ENCODE peak calls at places on chromosomes 2 and 18, in four cellular contexts. One of them, this sample, is unnamed.

GRCh38 chr2:146370821-146371220 is 1474.0 kb upstream of the ACVR2A start:
- DNase-seq in sigmoid colon: no peak
- DNase-seq in BE2C: no peak
- DNase-seq in CD8-positive, alpha-beta memory T cell: no peak
- DNase-seq in this sample: no peak

GRCh38 chr18:8507361-8507760 is 101.9 kb upstream of the RAB12 start:
- DNase-seq in sigmoid colon: peak; percentile 37
- DNase-seq in CD8-positive, alpha-beta memory T cell: no peak
- DNase-seq in BE2C: no peak
- DNase-seq in this sample: no peak

GRCh38 chr18:55141318-55141717 is 182.1 kb upstream of the CCDC68 start:
- DNase-seq in BE2C: no peak
- DNase-seq in sigmoid colon: no peak
- DNase-seq in CD8-positive, alpha-beta memory T cell: no peak
- DNase-seq in this sample: no peak

GRCh38 chr2:54550523-54550922 is 94.4 kb downstream of the SPTBN1 start:
- DNase-seq in sigmoid colon: no peak
- DNase-seq in CD8-positive, alpha-beta memory T cell: no peak
- DNase-seq in BE2C: no peak
- DNase-seq in this sample: no peak

GRCh38 chr2:47208852-47209606 is 53.9 kb upstream of the STPG4 start:
- DNase-seq in CD8-positive, alpha-beta memory T cell: no peak
- DNase-seq in BE2C: no peak
- DNase-seq in sigmoid colon: no peak
- DNase-seq in this sample: no peak

GRCh38 chr2:176124358-176125214 is 2.1 kb downstream of the HOXD9 start:
- DNase-seq in sigmoid colon: peak; percentile 60
- DNase-seq in BE2C: no peak
- DNase-seq in CD8-positive, alpha-beta memory T cell: no peak
- DNase-seq in this sample: no peak

GRCh38 chr2:207283356-207283755 is 117.6 kb upstream of the KLF7 start:
- DNase-seq in CD8-positive, alpha-beta memory T cell: no peak
- DNase-seq in sigmoid colon: peak; percentile 69
- DNase-seq in BE2C: peak; percentile 26
- DNase-seq in this sample: no peak

GRCh38 chr2:39547811-39548719 is 111.0 kb upstream of the MAP4K3 start:
- DNase-seq in CD8-positive, alpha-beta memory T cell: no peak
- DNase-seq in sigmoid colon: no peak
- DNase-seq in BE2C: no peak
- DNase-seq in this sample: no peak

GRCh38 chr18:48990497-48991298 is 39.9 kb upstream of the SMAD7 start:
- DNase-seq in sigmoid colon: no peak
- DNase-seq in BE2C: no peak
- DNase-seq in CD8-positive, alpha-beta memory T cell: no peak
- DNase-seq in this sample: no peak

GRCh38 chr2:201358684-201359083 is 1.5 kb upstream of the FLACC1 start:
- DNase-seq in sigmoid colon: no peak
- DNase-seq in CD8-positive, alpha-beta memory T cell: no peak
- DNase-seq in BE2C: no peak
- DNase-seq in this sample: no peak

GRCh38 chr18:79871481-79872091 is 73.8 kb downstream of the KCNG2 start:
- DNase-seq in CD8-positive, alpha-beta memory T cell: no peak
- DNase-seq in sigmoid colon: no peak
- DNase-seq in BE2C: no peak
- DNase-seq in this sample: no peak

GRCh38 chr2:150487537-150488429 is at the start of gene RND3:
- DNase-seq in BE2C: peak; percentile 91
- DNase-seq in CD8-positive, alpha-beta memory T cell: no peak
- DNase-seq in sigmoid colon: peak; percentile 99
- DNase-seq in this sample: no peak

GRCh38 chr2:69786105-69786504 is 43.4 kb upstream of the GMCL1 start:
- DNase-seq in sigmoid colon: no peak
- DNase-seq in CD8-positive, alpha-beta memory T cell: no peak
- DNase-seq in BE2C: no peak
- DNase-seq in this sample: no peak

GRCh38 chr2:216350214-216350789 is 22.0 kb downstream of the MARCHF4 start:
- DNase-seq in sigmoid colon: no peak
- DNase-seq in CD8-positive, alpha-beta memory T cell: no peak
- DNase-seq in BE2C: no peak
- DNase-seq in this sample: no peak

GRCh38 chr2:201500534-201500933 is 49.0 kb downstream of the STRADB start:
- DNase-seq in sigmoid colon: no peak
- DNase-seq in CD8-positive, alpha-beta memory T cell: no peak
- DNase-seq in BE2C: no peak
- DNase-seq in this sample: no peak

GRCh38 chr18:37309861-37310260 is 255.7 kb downstream of the CELF4 start:
- DNase-seq in sigmoid colon: no peak
- DNase-seq in BE2C: no peak
- DNase-seq in CD8-positive, alpha-beta memory T cell: no peak
- DNase-seq in this sample: no peak

GRCh38 chr18:5851998-5852397 is 43.3 kb downstream of the TMEM200C start:
- DNase-seq in CD8-positive, alpha-beta memory T cell: no peak
- DNase-seq in sigmoid colon: no peak
- DNase-seq in BE2C: no peak
- DNase-seq in this sample: no peak

GRCh38 chr2:227414846-227415245 is 27.1 kb upstream of the SCYGR1 start:
- DNase-seq in sigmoid colon: no peak
- DNase-seq in CD8-positive, alpha-beta memory T cell: no peak
- DNase-seq in BE2C: no peak
- DNase-seq in this sample: no peak

GRCh38 chr18:5197032-5197434 is at the start of gene AKAIN1:
- DNase-seq in BE2C: peak; percentile 3
- DNase-seq in sigmoid colon: no peak
- DNase-seq in CD8-positive, alpha-beta memory T cell: peak; percentile 29
- DNase-seq in this sample: no peak

GRCh38 chr2:81266106-81266505 is 961.6 kb upstream of the LRRTM1 start:
- DNase-seq in CD8-positive, alpha-beta memory T cell: no peak
- DNase-seq in BE2C: peak; percentile 4
- DNase-seq in sigmoid colon: no peak
- DNase-seq in this sample: no peak

GRCh38 chr2:43107679-43108078 is 118.7 kb downstream of the ZFP36L2 start:
- DNase-seq in sigmoid colon: peak; percentile 71
- DNase-seq in CD8-positive, alpha-beta memory T cell: no peak
- DNase-seq in BE2C: no peak
- DNase-seq in this sample: no peak

GRCh38 chr2:11980809-11981208 is 234.4 kb downstream of the LPIN1 start:
- DNase-seq in sigmoid colon: no peak
- DNase-seq in CD8-positive, alpha-beta memory T cell: no peak
- DNase-seq in BE2C: no peak
- DNase-seq in this sample: no peak

GRCh38 chr2:219823566-219823965 is 196.1 kb downstream of the SLC4A3 start:
- DNase-seq in BE2C: no peak
- DNase-seq in sigmoid colon: no peak
- DNase-seq in CD8-positive, alpha-beta memory T cell: no peak
- DNase-seq in this sample: no peak

GRCh38 chr2:109482371-109482841 is 131.4 kb downstream of the SEPTIN10 start:
- DNase-seq in CD8-positive, alpha-beta memory T cell: no peak
- DNase-seq in sigmoid colon: no peak
- DNase-seq in BE2C: no peak
- DNase-seq in this sample: no peak

GRCh38 chr18:78773819-78774218 is 205.8 kb upstream of the SALL3 start:
- DNase-seq in CD8-positive, alpha-beta memory T cell: no peak
- DNase-seq in sigmoid colon: peak; percentile 46
- DNase-seq in BE2C: no peak
- DNase-seq in this sample: no peak

GRCh38 chr2:227406177-227407031 is 18.7 kb upstream of the SCYGR1 start:
- DNase-seq in CD8-positive, alpha-beta memory T cell: no peak
- DNase-seq in sigmoid colon: peak; percentile 68
- DNase-seq in BE2C: peak; percentile 66
- DNase-seq in this sample: no peak

GRCh38 chr2:38148501-38148900 is 72.5 kb upstream of the CYP1B1 start:
- DNase-seq in CD8-positive, alpha-beta memory T cell: no peak
- DNase-seq in BE2C: no peak
- DNase-seq in sigmoid colon: no peak
- DNase-seq in this sample: no peak

GRCh38 chr18:23330423-23330822 is 122.7 kb upstream of the RIOK3 start:
- DNase-seq in CD8-positive, alpha-beta memory T cell: no peak
- DNase-seq in BE2C: no peak
- DNase-seq in sigmoid colon: no peak
- DNase-seq in this sample: no peak

DNA sequence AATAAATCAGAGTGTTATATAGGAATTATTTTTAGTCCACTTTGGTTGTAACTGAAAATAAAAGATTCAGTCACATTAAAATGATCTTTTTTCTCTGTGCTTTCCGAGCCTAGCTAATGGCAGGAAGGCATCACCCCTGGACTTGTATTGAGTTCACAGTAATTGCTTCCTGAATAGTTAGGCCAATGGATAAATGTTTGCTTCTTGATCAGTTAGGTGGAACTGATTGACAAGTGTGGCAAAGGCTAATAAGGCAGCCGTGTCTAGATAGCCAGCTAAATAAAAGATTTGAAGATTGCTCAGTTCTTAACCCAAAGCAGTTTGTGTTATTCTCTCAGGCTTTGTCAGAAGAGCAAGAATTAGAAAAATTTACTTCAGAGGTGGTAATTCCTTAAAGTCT is 20.8 kb downstream of the FAM171B start:
- DNase-seq in BE2C: no peak
- DNase-seq in CD8-positive, alpha-beta memory T cell: no peak
- DNase-seq in sigmoid colon: no peak
- DNase-seq in this sample: no peak
- H3K4me1 ChIP-seq in BE2C: no peaks in the 10 kb centered on the region
- H3K4me1 ChIP-seq in CD8-positive, alpha-beta memory T cell: no peaks in the 10 kb centered on the region
- H3K4me1 ChIP-seq in sigmoid colon: no peaks in the 10 kb centered on the region
- H3K4me1 ChIP-seq in this sample: no peaks in the 10 kb centered on the region

GRCh38 chr18:22241806-22242440 is 72.5 kb downstream of the GATA6 start:
- DNase-seq in CD8-positive, alpha-beta memory T cell: no peak
- DNase-seq in BE2C: no peak
- DNase-seq in sigmoid colon: no peak
- DNase-seq in this sample: no peak
- H3K4me1 ChIP-seq in CD8-positive, alpha-beta memory T cell: no peaks in the 10 kb centered on the region
- H3K4me1 ChIP-seq in BE2C: no peaks in the 10 kb centered on the region
- H3K4me1 ChIP-seq in sigmoid colon: no peaks in the 10 kb centered on the region
- H3K4me1 ChIP-seq in this sample: no peaks in the 10 kb centered on the region

GRCh38 chr2:241304039-241304670 is 11.3 kb downstream of the HDLBP start:
- DNase-seq in BE2C: no peak
- DNase-seq in CD8-positive, alpha-beta memory T cell: no peak
- DNase-seq in sigmoid colon: no peak
- DNase-seq in this sample: no peak
- H3K4me1 ChIP-seq in BE2C: peaks cover 8% of the 10 kb centered on the region
- H3K4me1 ChIP-seq in CD8-positive, alpha-beta memory T cell: peaks cover 32% of the 10 kb centered on the region
- H3K4me1 ChIP-seq in sigmoid colon: peaks cover 23% of the 10 kb centered on the region
- H3K4me1 ChIP-seq in this sample: peaks cover 15% of the 10 kb centered on the region

GRCh38 chr2:61471905-61472805 is 1.3 kb upstream of the USP34 start:
- DNase-seq in sigmoid colon: no peak
- DNase-seq in BE2C: no peak
- DNase-seq in CD8-positive, alpha-beta memory T cell: no peak
- DNase-seq in this sample: no peak

GRCh38 chr2:61470122-61470951 is 550 bp downstream of the USP34 start:
- DNase-seq in BE2C: peak; percentile 84
- DNase-seq in CD8-positive, alpha-beta memory T cell: no peak
- DNase-seq in sigmoid colon: peak; percentile 94
- DNase-seq in this sample: peak; percentile 69

GRCh38 chr2:61465045-61465444 is 5.8 kb downstream of the USP34 start:
- DNase-seq in sigmoid colon: no peak
- DNase-seq in CD8-positive, alpha-beta memory T cell: no peak
- DNase-seq in BE2C: no peak
- DNase-seq in this sample: no peak

GRCh38 chr2:61470965-61471904 is at the start of gene USP34:
- DNase-seq in CD8-positive, alpha-beta memory T cell: peak; percentile 89
- DNase-seq in sigmoid colon: peak; percentile 97
- DNase-seq in BE2C: peak; percentile 89
- DNase-seq in this sample: peak; percentile 90

DNA sequence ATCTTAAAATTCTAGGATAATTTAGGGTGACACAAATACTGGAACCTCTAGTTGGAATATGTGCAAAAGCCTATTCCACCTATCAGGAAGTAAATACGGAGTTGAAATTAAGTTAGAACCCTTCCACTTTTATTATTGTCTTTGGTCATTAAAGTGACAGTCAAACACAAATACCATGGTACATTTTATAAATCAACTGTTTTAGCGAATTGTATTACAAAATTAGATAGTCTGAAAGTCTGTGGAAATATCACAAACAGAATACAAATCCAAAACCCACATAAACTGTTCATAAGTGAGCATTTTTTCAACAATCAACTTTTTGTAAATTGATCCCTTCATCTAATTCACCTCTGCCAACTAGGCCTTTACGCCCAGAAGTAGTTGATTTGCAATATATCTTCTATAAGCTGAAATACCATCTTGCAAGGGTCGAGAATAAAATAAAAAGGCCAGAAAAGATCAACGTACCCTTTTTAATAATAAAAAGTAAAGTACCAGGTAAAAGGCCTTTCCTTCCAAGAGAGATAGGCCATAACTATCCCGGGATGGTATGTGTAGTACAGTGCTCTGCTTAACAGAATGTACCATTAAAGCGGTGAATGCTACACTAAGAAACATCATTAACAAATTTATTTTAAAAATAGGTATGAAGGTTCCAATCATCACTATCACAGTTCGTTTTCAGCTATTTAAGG is 1.3 kb downstream of the USP34 start:
- DNase-seq in CD8-positive, alpha-beta memory T cell: peak; percentile 14
- DNase-seq in sigmoid colon: no peak
- DNase-seq in BE2C: no peak
- DNase-seq in this sample: no peak
- H3K4me1 ChIP-seq in CD8-positive, alpha-beta memory T cell: peaks cover 40% of the 10 kb centered on the region
- H3K4me1 ChIP-seq in sigmoid colon: peaks cover 53% of the 10 kb centered on the region
- H3K4me1 ChIP-seq in BE2C: no peaks in the 10 kb centered on the region
- H3K4me1 ChIP-seq in this sample: peaks cover 14% of the 10 kb centered on the region

GRCh38 chr2:64404002-64404731 is 49.8 kb upstream of the LGALSL start:
- DNase-seq in sigmoid colon: peak; percentile 90
- DNase-seq in BE2C: peak; percentile 9
- DNase-seq in CD8-positive, alpha-beta memory T cell: no peak
- DNase-seq in this sample: no peak
- H3K4me1 ChIP-seq in sigmoid colon: peaks cover 25% of the 10 kb centered on the region
- H3K4me1 ChIP-seq in BE2C: no peaks in the 10 kb centered on the region
- H3K4me1 ChIP-seq in CD8-positive, alpha-beta memory T cell: no peaks in the 10 kb centered on the region
- H3K4me1 ChIP-seq in this sample: no peaks in the 10 kb centered on the region

DNA sequence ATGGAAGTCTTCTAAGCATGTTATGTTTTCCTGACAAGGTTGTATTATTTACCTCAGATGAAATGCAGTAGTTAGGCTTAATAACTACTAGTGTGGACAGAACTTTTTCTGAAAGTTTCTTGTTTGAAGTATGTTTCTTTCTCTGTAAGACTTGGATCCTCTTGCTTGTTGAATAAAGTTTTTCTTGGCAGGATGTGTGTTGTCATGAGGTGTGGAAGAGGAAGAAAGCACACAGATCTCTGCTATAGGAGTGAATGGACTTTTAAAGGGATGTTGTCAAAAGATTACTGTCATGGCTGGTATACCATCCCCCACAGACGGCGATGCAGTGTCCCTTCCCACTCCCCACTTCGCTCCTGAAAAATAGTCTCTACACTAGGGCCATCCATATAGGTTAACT is 2.6 kb downstream of the CAB39 start:
- DNase-seq in sigmoid colon: no peak
- DNase-seq in CD8-positive, alpha-beta memory T cell: no peak
- DNase-seq in BE2C: no peak
- DNase-seq in this sample: no peak
- H3K4me1 ChIP-seq in sigmoid colon: peaks cover 70% of the 10 kb centered on the region
- H3K4me1 ChIP-seq in CD8-positive, alpha-beta memory T cell: peaks cover 59% of the 10 kb centered on the region
- H3K4me1 ChIP-seq in BE2C: no peaks in the 10 kb centered on the region
- H3K4me1 ChIP-seq in this sample: peaks cover 51% of the 10 kb centered on the region

GRCh38 chr2:236693531-236693930 is 123.9 kb downstream of the ACKR3 start:
- DNase-seq in CD8-positive, alpha-beta memory T cell: no peak
- DNase-seq in sigmoid colon: no peak
- DNase-seq in BE2C: no peak
- DNase-seq in this sample: no peak
- H3K4me1 ChIP-seq in CD8-positive, alpha-beta memory T cell: no peaks in the 10 kb centered on the region
- H3K4me1 ChIP-seq in sigmoid colon: no peaks in the 10 kb centered on the region
- H3K4me1 ChIP-seq in BE2C: no peaks in the 10 kb centered on the region
- H3K4me1 ChIP-seq in this sample: no peaks in the 10 kb centered on the region

GRCh38 chr2:197086500-197086899 is 160.0 kb upstream of the PGAP1 start:
- DNase-seq in BE2C: no peak
- DNase-seq in CD8-positive, alpha-beta memory T cell: no peak
- DNase-seq in sigmoid colon: no peak
- DNase-seq in this sample: no peak
- H3K4me1 ChIP-seq in BE2C: peaks cover 34% of the 10 kb centered on the region
- H3K4me1 ChIP-seq in CD8-positive, alpha-beta memory T cell: no peaks in the 10 kb centered on the region
- H3K4me1 ChIP-seq in sigmoid colon: peaks cover 29% of the 10 kb centered on the region
- H3K4me1 ChIP-seq in this sample: no peaks in the 10 kb centered on the region

This sample was measured in effector memory CD4-positive, alpha-beta T cell.